ENCODE peak calls at places on chromosomes 13 and 19, in nine cellular contexts. P is cardiac muscle cell, Y is K562, L is HFFc6, N is neural progenitor cell, R is GM10248, H is psoas muscle, I is BJ, O is fibroblast of the aortic adventitia. K is an unnamed sample.
A peak's percentile ranks its signal among the peaks of the same experiment; 100 is the strongest.

GRCh38 chr13:20395061-20395916 is 130.4 kb downstream of the CRYL1 start:
- DNase-seq in P (no peak), Y (no peak), L (no peak), N (no peak), R (no peak), H (no peak), I (no peak), O (no peak), K (no peak)

GRCh38 chr19:15463865-15464371 is 426 bp downstream of the RASAL3 start:
- DNase-seq in P (no peak), Y (no peak), L (no peak), N (no peak), R (peak; percentile 69), H (no peak), I (no peak), O (no peak), K (no peak)

GRCh38 chr19:56637976-56638555 is 4.9 kb upstream of the SMIM17 start:
- DNase-seq in P (peak; percentile 80), Y (peak; percentile 66), L (peak; percentile 37), N (peak; percentile 95), R (peak; percentile 33), H (peak; percentile 50), I (no peak), O (peak; percentile 51), K (peak; percentile 37)

GRCh38 chr13:50800091-50800739 is 43.3 kb downstream of the DLEU7 start:
- DNase-seq in P (no peak), Y (no peak), L (no peak), N (no peak), R (no peak), H (no peak), I (no peak), O (no peak), K (no peak)

GRCh38 chr19:37251308-37252229 is 33.6 kb downstream of the ZNF383 start:
- DNase-seq in P (peak; percentile 98), Y (no peak), L (peak; percentile 50), N (no peak), R (peak; percentile 67), H (peak; percentile 77), I (peak; percentile 95), O (peak; percentile 97), K (no peak)

GRCh38 chr13:25217023-25217909 is 45.2 kb upstream of the AMER2 start:
- DNase-seq in P (peak; percentile 39), Y (no peak), L (peak; percentile 63), N (no peak), R (no peak), H (no peak), I (no peak), O (peak; percentile 2), K (no peak)

GRCh38 chr13:38686635-38687245 is at the start of gene FREM2:
- DNase-seq in P (peak; percentile 13), Y (no peak), L (no peak), N (peak; percentile 97), R (no peak), H (peak; percentile 20), I (no peak), O (no peak), K (peak; percentile 72)

GRCh38 chr13:41137951-41138350 is 5.3 kb upstream of the KBTBD6 start:
- DNase-seq in P (peak; percentile 16), Y (no peak), L (peak; percentile 65), N (no peak), R (no peak), H (no peak), I (no peak), O (no peak), K (no peak)

GRCh38 chr19:31002852-31003251 is 346.4 kb downstream of the TSHZ3 start:
- DNase-seq in P (no peak), Y (peak; percentile 3), L (no peak), N (peak; percentile 11), R (no peak), H (no peak), I (no peak), O (no peak), K (no peak)

GRCh38 chr19:55355213-55355821 is 798 bp upstream of the COX6B2 start:
- DNase-seq in P (no peak), Y (no peak), L (no peak), N (peak; percentile 69), R (no peak), H (no peak), I (no peak), O (no peak), K (no peak)

GRCh38 chr13:43388282-43389034 is 365.1 kb downstream of the DNAJC15 start:
- DNase-seq in P (no peak), Y (no peak), L (no peak), N (no peak), R (no peak), H (no peak), I (no peak), O (no peak), K (no peak)

GRCh38 chr19:18417250-18418033 is 1.8 kb upstream of the SSBP4 start:
- DNase-seq in P (peak; percentile 96), Y (peak; percentile 94), L (peak; percentile 65), N (peak; percentile 88), R (peak; percentile 72), H (peak; percentile 84), I (no peak), O (peak; percentile 72), K (peak; percentile 92)

GRCh38 chr13:108985166-108985565 is 355.8 kb downstream of the MYO16 start:
- DNase-seq in P (peak; percentile 60), Y (no peak), L (no peak), N (no peak), R (no peak), H (no peak), I (no peak), O (no peak), K (no peak)

GRCh38 chr13:100941811-100942361 is 267.3 kb upstream of the TMTC4 start:
- DNase-seq in P (no peak), Y (no peak), L (no peak), N (no peak), R (no peak), H (no peak), I (no peak), O (no peak), K (no peak)

DNA sequence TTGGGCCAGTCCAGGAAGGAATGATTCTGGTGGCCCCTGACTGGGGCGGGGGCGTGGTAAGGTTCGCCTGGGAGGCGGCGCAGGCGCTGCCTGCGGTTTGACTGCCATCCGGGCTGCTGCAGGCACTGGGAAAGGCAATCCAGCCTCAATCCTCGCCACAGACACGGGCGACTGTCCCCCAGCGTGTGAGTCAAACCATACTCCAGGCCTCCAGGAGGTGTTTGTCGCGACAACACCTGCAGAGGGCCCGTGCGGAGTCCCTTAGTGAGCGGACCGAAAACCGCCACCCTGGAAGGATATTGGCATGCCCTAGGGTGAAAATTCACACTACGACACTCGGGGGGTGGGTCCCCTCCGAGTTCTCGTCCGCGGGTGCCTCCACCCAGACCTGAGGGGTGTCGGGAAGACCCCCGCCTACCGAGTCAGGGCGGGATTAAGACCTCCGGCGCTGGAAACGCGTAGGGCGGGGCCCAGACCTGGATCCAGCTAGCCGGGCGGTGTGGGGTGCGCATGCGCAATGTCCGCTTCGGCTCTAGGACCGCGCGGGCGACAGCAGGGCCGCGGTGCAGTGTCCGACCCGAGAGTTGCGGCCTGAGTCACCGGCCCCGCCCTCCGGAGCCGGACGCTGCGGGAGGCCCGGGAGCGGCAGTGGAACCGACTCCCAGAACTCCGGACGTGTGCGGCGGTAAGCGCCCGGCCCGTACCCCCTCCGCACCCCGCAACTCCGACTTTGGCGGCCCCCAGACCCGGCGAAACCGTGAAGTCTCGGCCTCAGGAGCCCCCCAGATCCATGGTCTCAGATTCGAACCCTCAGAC is at the start of gene CAPNS1:
- DNase-seq in P (peak; percentile 98), Y (peak; percentile 98), L (peak; percentile 94), N (peak; percentile 99), R (peak; percentile 98), H (peak; percentile 98), I (peak; percentile 66), O (peak; percentile 94), K (peak; percentile 97)
- TF ChIP-seq CTCF in P (peak; percentile 8), Y (no peak), L (no peak), N (peak; percentile 38), R (no peak), H (no peak), I (no peak), O (no peak), K (no peak)

DNA sequence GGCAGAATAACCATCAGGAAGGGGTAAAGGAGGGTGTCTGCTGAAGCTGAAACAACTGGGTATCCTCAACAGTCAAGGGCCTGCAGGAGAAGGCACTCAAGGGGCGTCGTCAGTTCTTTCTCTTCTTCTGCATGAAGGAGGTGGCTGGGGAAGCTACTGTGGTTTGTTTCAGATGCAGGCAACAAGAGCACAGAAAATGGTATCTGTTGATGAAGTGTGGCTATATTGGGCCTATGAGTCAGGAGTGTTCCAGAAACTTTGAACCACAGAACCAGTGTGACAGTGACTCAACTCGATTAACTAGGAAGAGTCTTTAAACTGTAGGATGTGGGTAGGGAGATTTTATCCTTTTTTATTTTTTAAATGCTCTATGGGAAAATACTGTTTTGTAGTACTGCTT is 686.3 kb downstream of the FGF9 start:
- DNase-seq in P (no peak), Y (no peak), L (no peak), N (no peak), R (no peak), H (no peak), I (peak; percentile 13), O (no peak), K (no peak)
- TF ChIP-seq CTCF in P (no peak), Y (no peak), L (no peak), N (no peak), R (no peak), H (no peak), I (no peak), O (no peak), K (no peak)

GRCh38 chr19:49496574-49497008 is 357 bp downstream of the RPS11 start:
- DNase-seq in P (no peak), Y (no peak), L (no peak), N (no peak), R (no peak), H (no peak), I (no peak), O (no peak), K (no peak)
- TF ChIP-seq CTCF in P (no peak), Y (no peak), L (no peak), N (no peak), R (no peak), H (no peak), I (no peak), O (no peak), K (no peak)

GRCh38 chr13:110942248-110942981 is 27.5 kb upstream of the ANKRD10 start:
- DNase-seq in P (no peak), Y (no peak), L (no peak), N (no peak), R (no peak), H (no peak), I (no peak), O (no peak), K (no peak)

GRCh38 chr13:110949116-110949515 is 34.2 kb upstream of the ANKRD10 start:
- DNase-seq in P (no peak), Y (no peak), L (no peak), N (no peak), R (peak; percentile 9), H (no peak), I (no peak), O (no peak), K (no peak)

GRCh38 chr13:110946171-110946570 is 31.3 kb upstream of the ANKRD10 start:
- DNase-seq in P (no peak), Y (no peak), L (no peak), N (no peak), R (no peak), H (no peak), I (no peak), O (no peak), K (no peak)

GRCh38 chr13:110944968-110945952 is 30.4 kb upstream of the ANKRD10 start:
- DNase-seq in P (no peak), Y (no peak), L (no peak), N (no peak), R (no peak), H (no peak), I (no peak), O (no peak), K (no peak)

GRCh38 chr13:110944121-110944967 is 29.5 kb upstream of the ANKRD10 start:
- DNase-seq in P (peak; percentile 81), Y (peak; percentile 81), L (peak; percentile 59), N (peak; percentile 72), R (peak; percentile 62), H (no peak), I (no peak), O (peak; percentile 69), K (peak; percentile 20)
- TF ChIP-seq CTCF in P (peak; percentile 83), Y (peak; percentile 88), L (peak; percentile 77), N (peak; percentile 66), R (peak; percentile 61), H (peak; percentile 64), I (peak; percentile 72), O (peak; percentile 79), K (no peak)

K was measured in endothelial cell.